ENCODE peak calls at places on chromosomes 11 and 22, in ten cellular contexts. I is choroid plexus epithelial cell; B is GM23248; R is NCI-H1092; S is NCI-H2081; T is HS-5; A is endodermal cell; W is activated CD4-positive, alpha-beta T cell treated with anti-CD3 and anti-CD28 coated beads for 48 hours; U is endothelial cell; G is sciatic nerve. Z is an unnamed sample.

GRCh38 chr22:37197451-37198289 is 9.6 kb upstream of the C1QTNF6 start:
- DNase-seq in W (no peak), B (peak; percentile 89), G (peak; percentile 79), A (no peak), I (peak; percentile 79), S (no peak), U (no peak), R (peak; percentile 56), T (no peak), Z (no peak)

GRCh38 chr11:123611698-123612097 is 42.7 kb downstream of the SCN3B start:
- DNase-seq in U (no peak), R (no peak), A (peak; percentile 55), I (no peak), S (no peak), T (no peak), G (no peak), W (no peak), B (no peak), Z (no peak)

GRCh38 chr11:73995731-73996130 is 13.1 kb upstream of the UCP2 start:
- DNase-seq in G (no peak), B (no peak), U (no peak), I (no peak), W (no peak), A (no peak), T (no peak), S (no peak), R (no peak), Z (no peak)

GRCh38 chr22:46588279-46589140 is 31.7 kb upstream of the GRAMD4 start:
- DNase-seq in B (no peak), R (no peak), I (no peak), U (no peak), W (no peak), T (no peak), G (no peak), S (no peak), A (peak; percentile 51), Z (no peak)

GRCh38 chr11:20112291-20113146 is 47.8 kb downstream of the DBX1 start:
- DNase-seq in R (no peak), T (peak; percentile 91), W (peak; percentile 13), A (peak; percentile 75), G (peak; percentile 73), B (peak; percentile 98), S (peak; percentile 59), I (peak; percentile 98), U (no peak), Z (no peak)

GRCh38 chr11:76459299-76459698 is 14.5 kb downstream of the EMSY start:
- DNase-seq in W (no peak), T (no peak), A (no peak), R (no peak), S (peak; percentile 6), B (peak; percentile 2), U (no peak), G (no peak), I (no peak), Z (no peak)

GRCh38 chr11:65489061-65489705 is 9.7 kb upstream of the MALAT1 start:
- DNase-seq in A (peak; percentile 94), I (peak; percentile 87), B (peak; percentile 92), R (no peak), T (no peak), W (no peak), G (peak; percentile 73), S (no peak), U (no peak), Z (no peak)

GRCh38 chr11:121231576-121232278 is 60.8 kb upstream of the SC5D start:
- DNase-seq in B (no peak), G (no peak), R (no peak), U (no peak), W (no peak), S (no peak), T (no peak), I (no peak), A (peak; percentile 29), Z (no peak)

GRCh38 chr22:27100789-27101188 is 443.4 kb downstream of the MIAT start:
- DNase-seq in G (no peak), W (no peak), R (no peak), I (peak; percentile 67), A (peak; percentile 77), B (peak; percentile 69), T (no peak), S (no peak), U (peak; percentile 47), Z (no peak)

GRCh38 chr22:49046546-49047305 is 780.9 kb downstream of the BRD1 start:
- DNase-seq in I (no peak), G (peak; percentile 60), W (peak; percentile 60), R (no peak), T (no peak), S (peak; percentile 58), A (peak; percentile 95), U (peak; percentile 83), B (no peak), Z (no peak)

GRCh38 chr11:47295385-47295784 is 25.5 kb downstream of the MADD start:
- DNase-seq in G (no peak), S (no peak), T (no peak), R (no peak), A (no peak), I (no peak), B (no peak), W (no peak), U (no peak), Z (no peak)

GRCh38 chr11:35812850-35813249 is 131.0 kb upstream of the LDLRAD3 start:
- DNase-seq in W (no peak), R (no peak), B (no peak), G (no peak), S (no peak), A (no peak), T (no peak), U (no peak), I (no peak), Z (no peak)

GRCh38 chr22:20133930-20134549 is 2.4 kb downstream of the ZDHHC8 start:
- DNase-seq in B (no peak), W (no peak), U (no peak), R (no peak), A (no peak), I (no peak), G (no peak), S (no peak), T (no peak), Z (no peak)

GRCh38 chr11:90476442-90477007 is 253.7 kb upstream of the CHORDC1 start:
- DNase-seq in U (peak; percentile 38), A (peak; percentile 77), I (peak; percentile 59), W (peak; percentile 48), R (no peak), B (peak; percentile 26), T (peak; percentile 44), G (no peak), S (peak; percentile 42), Z (no peak)

GRCh38 chr11:30775123-30775522 is 189.0 kb upstream of the MPPED2 start:
- DNase-seq in T (no peak), R (no peak), I (no peak), A (peak; percentile 49), U (no peak), B (no peak), S (no peak), G (no peak), W (no peak), Z (no peak)

GRCh38 chr11:33877029-33877428 is 14.8 kb downstream of the LMO2 start:
- DNase-seq in T (no peak), W (no peak), G (no peak), A (no peak), R (no peak), U (no peak), I (no peak), S (no peak), B (no peak), Z (no peak)

GRCh38 chr11:63510360-63511130 is 4.7 kb downstream of the LGALS12 start:
- DNase-seq in B (peak; percentile 29), G (no peak), I (peak; percentile 75), A (no peak), U (no peak), S (no peak), T (no peak), W (no peak), R (no peak), Z (no peak)

GRCh38 chr22:43743131-43743530 is 69.0 kb downstream of the EFCAB6 start:
- DNase-seq in T (no peak), I (no peak), A (peak; percentile 86), R (no peak), B (no peak), G (no peak), U (peak; percentile 70), S (no peak), W (no peak), Z (no peak)